ENCODE peak calls at places on chromosome 10, in eight cellular contexts. K is Panc1; S is CD8-positive, alpha-beta T cell; E is AG04449; J is heart left ventricle; I is GM20000; X is BJ; Q is lower lobe of right lung. W is an unnamed sample.

GRCh38 chr10:58621379-58622077 is 108.9 kb downstream of the BICC1 start:
- DNase-seq in K (no peak), S (no peak), E (no peak), J (no peak), I (no peak), X (no peak), Q (no peak), W (no peak)

GRCh38 chr10:28939352-28940157 is 262.2 kb downstream of the BAMBI start:
- DNase-seq in K (no peak), S (no peak), E (no peak), J (peak; percentile 23), I (no peak), X (no peak), Q (peak; percentile 66), W (no peak)

GRCh38 chr10:72625608-72626443 is at the start of gene MICU1:
- DNase-seq in K (peak; percentile 75), S (peak; percentile 94), E (peak; percentile 44), J (peak; percentile 96), I (peak; percentile 91), X (peak; percentile 74), Q (peak; percentile 97), W (peak; percentile 96)

GRCh38 chr10:124338276-124338915 is 80.3 kb downstream of the OAT start:
- DNase-seq in K (no peak), S (no peak), E (no peak), J (no peak), I (no peak), X (no peak), Q (no peak), W (no peak)

GRCh38 chr10:62582804-62583208 is 208.6 kb downstream of the ZNF365 start:
- DNase-seq in K (no peak), S (no peak), E (peak; percentile 99), J (peak; percentile 75), I (no peak), X (peak; percentile 98), Q (peak; percentile 48), W (no peak)

GRCh38 chr10:31999261-31999660 is 57.0 kb downstream of the KIF5B start:
- DNase-seq in K (no peak), S (no peak), E (no peak), J (no peak), I (no peak), X (no peak), Q (no peak), W (no peak)

GRCh38 chr10:132167976-132168375 is 18.8 kb upstream of the DPYSL4 start:
- DNase-seq in K (no peak), S (no peak), E (no peak), J (no peak), I (no peak), X (no peak), Q (peak; percentile 23), W (peak; percentile 79)

GRCh38 chr10:12013926-12014325 is 28.7 kb downstream of the UPF2 start:
- DNase-seq in K (no peak), S (no peak), E (no peak), J (no peak), I (no peak), X (no peak), Q (no peak), W (no peak)

GRCh38 chr10:110636572-110636931 is 7.6 kb upstream of the RBM20 start:
- DNase-seq in K (no peak), S (no peak), E (no peak), J (no peak), I (no peak), X (no peak), Q (no peak), W (no peak)

GRCh38 chr10:129870926-129871660 is 93.0 kb downstream of the EBF3 start:
- DNase-seq in K (no peak), S (no peak), E (no peak), J (no peak), I (no peak), X (no peak), Q (no peak), W (no peak)

GRCh38 chr10:19500959-19501358 is 315.3 kb upstream of the PLXDC2 start:
- DNase-seq in K (no peak), S (no peak), E (no peak), J (no peak), I (no peak), X (no peak), Q (no peak), W (no peak)

GRCh38 chr10:52644678-52645434 is 127.7 kb downstream of the MBL2 start:
- DNase-seq in K (peak; percentile 28), S (no peak), E (no peak), J (peak; percentile 21), I (peak; percentile 24), X (no peak), Q (no peak), W (no peak)

GRCh38 chr10:17980796-17981195 is 29.1 kb downstream of the SLC39A12 start:
- DNase-seq in K (no peak), S (no peak), E (no peak), J (no peak), I (no peak), X (no peak), Q (no peak), W (no peak)

GRCh38 chr10:110514848-110515247 is 17.1 kb downstream of the DUSP5 start:
- DNase-seq in K (no peak), S (no peak), E (no peak), J (no peak), I (no peak), X (no peak), Q (no peak), W (no peak)

GRCh38 chr10:21926358-21926890 is 77.1 kb downstream of the DNAJC1 start:
- DNase-seq in K (no peak), S (no peak), E (no peak), J (no peak), I (no peak), X (no peak), Q (no peak), W (no peak)

GRCh38 chr10:23994459-23995046 is 214.4 kb upstream of the KIAA1217 start:
- DNase-seq in K (peak; percentile 38), S (no peak), E (peak; percentile 7), J (peak; percentile 64), I (peak; percentile 55), X (no peak), Q (peak; percentile 46), W (no peak)

DNA sequence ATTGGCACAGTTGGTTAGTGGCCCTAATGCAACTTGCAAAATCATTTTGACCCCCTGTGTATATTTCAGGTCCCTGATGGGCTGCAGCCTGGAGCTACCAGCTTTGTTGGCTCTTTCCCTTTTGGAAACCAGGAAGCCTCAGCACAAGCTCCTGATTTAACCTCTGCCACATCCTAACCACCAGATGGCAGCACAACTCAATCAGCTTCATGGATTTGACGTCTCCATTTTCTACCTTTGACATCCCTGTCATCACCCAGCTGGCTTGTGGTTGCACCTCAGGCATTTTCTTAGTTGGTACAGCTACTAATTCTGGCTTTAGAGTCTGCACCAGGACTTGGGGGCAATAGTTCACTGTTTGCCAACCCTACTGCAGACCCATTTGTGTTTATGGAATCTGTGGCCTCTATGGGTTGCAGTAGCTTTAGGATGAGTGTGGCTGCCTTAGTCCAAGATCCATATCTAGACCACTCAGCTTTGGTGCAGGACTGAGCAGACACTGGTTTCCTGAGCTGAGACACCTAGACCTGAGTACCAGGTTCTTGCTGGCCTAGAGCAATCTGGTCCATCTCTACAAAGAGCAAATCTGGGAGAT is 456.2 kb downstream of the REEP3 start:
- DNase-seq in K (peak; percentile 2), S (no peak), E (no peak), J (no peak), I (peak; percentile 66), X (no peak), Q (no peak), W (no peak)
- TF ChIP-seq CTCF in K (peak; percentile 82), S (no peak), E (peak; percentile 57), J (peak; percentile 19), I (peak; percentile 66), X (peak; percentile 51), Q (peak; percentile 61), W (peak; percentile 77)

GRCh38 chr10:68406815-68407585 is at the start of gene RUFY2:
- DNase-seq in K (no peak), S (peak; percentile 72), E (peak; percentile 1), J (peak; percentile 82), I (peak; percentile 96), X (peak; percentile 12), Q (peak; percentile 88), W (peak; percentile 89)
- TF ChIP-seq CTCF in K (peak; percentile 100), S (peak; percentile 81), E (peak; percentile 69), J (peak; percentile 88), I (peak; percentile 94), X (no peak), Q (peak; percentile 55), W (peak; percentile 81)

GRCh38 chr10:128001886-128002285 is 95.0 kb downstream of the PTPRE start:
- DNase-seq in K (no peak), S (no peak), E (no peak), J (no peak), I (no peak), X (no peak), Q (no peak), W (no peak)
- TF ChIP-seq CTCF in K (no peak), S (no peak), E (no peak), J (no peak), I (no peak), X (no peak), Q (no peak), W (no peak)

GRCh38 chr10:100104300-100104699 is 22.6 kb upstream of the CPN1 start:
- DNase-seq in K (no peak), S (no peak), E (no peak), J (no peak), I (no peak), X (no peak), Q (no peak), W (no peak)

GRCh38 chr10:100103581-100103980 is 21.9 kb upstream of the CPN1 start:
- DNase-seq in K (no peak), S (no peak), E (peak; percentile 4), J (no peak), I (no peak), X (no peak), Q (no peak), W (no peak)

GRCh38 chr10:100101526-100102076 is 19.9 kb upstream of the CPN1 start:
- DNase-seq in K (no peak), S (no peak), E (no peak), J (no peak), I (no peak), X (no peak), Q (no peak), W (no peak)

GRCh38 chr10:100106865-100107264 is 25.2 kb upstream of the CPN1 start:
- DNase-seq in K (no peak), S (no peak), E (no peak), J (no peak), I (no peak), X (no peak), Q (no peak), W (no peak)

DNA sequence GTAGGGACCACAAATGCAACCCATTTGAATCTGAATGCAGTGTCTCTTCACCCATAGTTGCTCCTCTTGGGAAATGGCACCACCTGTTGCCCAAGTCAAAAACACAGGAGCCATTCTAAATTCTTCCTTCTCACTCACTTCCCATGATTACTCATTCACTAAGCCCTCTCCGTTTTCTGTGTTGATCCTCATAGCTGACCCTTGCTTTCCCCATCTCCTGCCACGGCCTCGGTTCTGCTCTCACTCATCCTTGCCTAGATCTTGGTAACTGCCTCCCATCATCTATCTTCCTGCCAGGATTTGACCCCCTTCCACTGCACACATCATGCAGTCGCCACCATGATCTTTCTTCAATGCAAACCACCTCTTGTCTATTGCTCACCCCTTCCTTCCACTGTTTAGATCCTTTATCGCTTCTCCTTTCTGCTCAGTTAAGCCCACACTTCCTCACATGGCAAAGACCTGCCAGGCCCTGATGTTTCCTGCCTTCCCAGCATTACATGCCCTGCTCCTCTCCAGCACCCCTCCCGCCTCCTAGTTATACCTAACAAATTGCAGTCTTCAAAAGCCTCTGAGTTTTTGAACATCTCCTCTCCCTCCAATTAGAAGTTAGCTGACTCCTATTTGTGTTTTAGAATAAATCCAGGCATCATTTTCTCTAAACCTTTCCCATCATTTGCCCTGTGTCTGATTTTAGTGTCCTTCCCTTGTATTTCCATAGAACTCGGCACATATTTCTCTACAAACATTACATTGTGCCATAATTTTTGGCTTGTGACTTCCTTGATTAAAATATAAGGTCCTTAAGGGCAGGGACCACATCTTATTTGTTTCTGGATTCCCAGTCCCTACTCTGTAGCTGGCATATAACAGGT is 19.2 kb upstream of the CPN1 start:
- DNase-seq in K (peak; percentile 50), S (no peak), E (no peak), J (no peak), I (peak; percentile 49), X (no peak), Q (no peak), W (no peak)
- TF ChIP-seq CTCF in K (peak; percentile 76), S (no peak), E (no peak), J (no peak), I (no peak), X (peak; percentile 8), Q (no peak), W (peak; percentile 34)